ENCODE peak calls at places on chromosomes 4 and X, in five cellular contexts. One of them, this sample, is unnamed.
A peak's percentile ranks its signal among the peaks of the same experiment; 100 is the strongest.

GRCh38 chrX:121122332-121122731 is 74.9 kb downstream of the GLUD2 start:
- DNase-seq in glutamatergic neuron: no peak
- DNase-seq in HTR-8/SVneo: no peak
- DNase-seq in progenitor cell of endocrine pancreas: no peak
- DNase-seq in nephron progenitor cell: no peak
- DNase-seq in this sample: no peak

GRCh38 chr4:101065935-101066485 is 281.3 kb downstream of the PPP3CA start:
- DNase-seq in glutamatergic neuron: no peak
- DNase-seq in HTR-8/SVneo: no peak
- DNase-seq in progenitor cell of endocrine pancreas: no peak
- DNase-seq in nephron progenitor cell: no peak
- DNase-seq in this sample: no peak

GRCh38 chr4:176660561-176660960 is 132.2 kb downstream of the VEGFC start:
- DNase-seq in nephron progenitor cell: no peak
- DNase-seq in HTR-8/SVneo: peak; percentile 32
- DNase-seq in progenitor cell of endocrine pancreas: no peak
- DNase-seq in glutamatergic neuron: no peak
- DNase-seq in this sample: no peak

GRCh38 chr4:110837896-110838450 is 215.1 kb upstream of the PITX2 start:
- DNase-seq in progenitor cell of endocrine pancreas: no peak
- DNase-seq in glutamatergic neuron: no peak
- DNase-seq in nephron progenitor cell: no peak
- DNase-seq in HTR-8/SVneo: no peak
- DNase-seq in this sample: no peak

GRCh38 chr4:175470141-175470540 is 341.9 kb downstream of the GPM6A start:
- DNase-seq in HTR-8/SVneo: peak; percentile 35
- DNase-seq in nephron progenitor cell: no peak
- DNase-seq in progenitor cell of endocrine pancreas: no peak
- DNase-seq in glutamatergic neuron: no peak
- DNase-seq in this sample: no peak

GRCh38 chr4:121156822-121157769 is 7.0 kb downstream of the TNIP3 start:
- DNase-seq in progenitor cell of endocrine pancreas: peak; percentile 25
- DNase-seq in glutamatergic neuron: peak; percentile 71
- DNase-seq in HTR-8/SVneo: peak; percentile 10
- DNase-seq in nephron progenitor cell: peak; percentile 79
- DNase-seq in this sample: no peak

GRCh38 chr4:8131210-8131609 is 27.4 kb downstream of the ABLIM2 start:
- DNase-seq in progenitor cell of endocrine pancreas: no peak
- DNase-seq in HTR-8/SVneo: no peak
- DNase-seq in nephron progenitor cell: no peak
- DNase-seq in glutamatergic neuron: no peak
- DNase-seq in this sample: no peak

GRCh38 chrX:102546818-102547493 is 30.4 kb upstream of the TMSB15A start:
- DNase-seq in glutamatergic neuron: no peak
- DNase-seq in HTR-8/SVneo: no peak
- DNase-seq in nephron progenitor cell: no peak
- DNase-seq in progenitor cell of endocrine pancreas: no peak
- DNase-seq in this sample: no peak

GRCh38 chr4:123939621-123940020 is 543.0 kb downstream of the SPRY1 start:
- DNase-seq in glutamatergic neuron: no peak
- DNase-seq in progenitor cell of endocrine pancreas: no peak
- DNase-seq in HTR-8/SVneo: peak; percentile 74
- DNase-seq in nephron progenitor cell: no peak
- DNase-seq in this sample: no peak

GRCh38 chr4:143270266-143270838 is 66.3 kb upstream of the GAB1 start:
- DNase-seq in progenitor cell of endocrine pancreas: no peak
- DNase-seq in HTR-8/SVneo: no peak
- DNase-seq in glutamatergic neuron: no peak
- DNase-seq in nephron progenitor cell: no peak
- DNase-seq in this sample: no peak

GRCh38 chrX:132463411-132463810 is 25.4 kb downstream of the MBNL3 start:
- DNase-seq in progenitor cell of endocrine pancreas: no peak
- DNase-seq in HTR-8/SVneo: no peak
- DNase-seq in glutamatergic neuron: no peak
- DNase-seq in nephron progenitor cell: peak; percentile 9
- DNase-seq in this sample: no peak

GRCh38 chr4:26723216-26723615 is 137.4 kb upstream of the STIM2 start:
- DNase-seq in nephron progenitor cell: no peak
- DNase-seq in progenitor cell of endocrine pancreas: no peak
- DNase-seq in HTR-8/SVneo: no peak
- DNase-seq in glutamatergic neuron: no peak
- DNase-seq in this sample: no peak

GRCh38 chr4:128727658-128728057 is 81.8 kb upstream of the JADE1 start:
- DNase-seq in progenitor cell of endocrine pancreas: no peak
- DNase-seq in glutamatergic neuron: no peak
- DNase-seq in nephron progenitor cell: no peak
- DNase-seq in HTR-8/SVneo: no peak
- DNase-seq in this sample: no peak

GRCh38 chrX:15594371-15594770 is 6.4 kb downstream of the ACE2 start:
- DNase-seq in nephron progenitor cell: no peak
- DNase-seq in HTR-8/SVneo: no peak
- DNase-seq in progenitor cell of endocrine pancreas: no peak
- DNase-seq in glutamatergic neuron: no peak
- DNase-seq in this sample: no peak

GRCh38 chr4:69649629-69650028 is 3.4 kb downstream of the UGT2A1 start:
- DNase-seq in glutamatergic neuron: no peak
- DNase-seq in HTR-8/SVneo: no peak
- DNase-seq in nephron progenitor cell: no peak
- DNase-seq in progenitor cell of endocrine pancreas: no peak
- DNase-seq in this sample: no peak

GRCh38 chr4:8745828-8746225 is 125.8 kb downstream of the HMX1 start:
- DNase-seq in progenitor cell of endocrine pancreas: no peak
- DNase-seq in HTR-8/SVneo: no peak
- DNase-seq in nephron progenitor cell: no peak
- DNase-seq in glutamatergic neuron: no peak
- DNase-seq in this sample: no peak

GRCh38 chrX:10062352-10062751 is 94.4 kb upstream of the CLCN4 start:
- DNase-seq in HTR-8/SVneo: no peak
- DNase-seq in nephron progenitor cell: no peak
- DNase-seq in progenitor cell of endocrine pancreas: no peak
- DNase-seq in glutamatergic neuron: no peak
- DNase-seq in this sample: no peak

GRCh38 chrX:105816517-105816916 is 5.8 kb upstream of the NRK start:
- DNase-seq in HTR-8/SVneo: no peak
- DNase-seq in nephron progenitor cell: no peak
- DNase-seq in glutamatergic neuron: no peak
- DNase-seq in progenitor cell of endocrine pancreas: no peak
- DNase-seq in this sample: no peak

GRCh38 chr4:147755567-147756295 is 23.8 kb downstream of the ARHGAP10 start:
- DNase-seq in nephron progenitor cell: no peak
- DNase-seq in HTR-8/SVneo: no peak
- DNase-seq in glutamatergic neuron: no peak
- DNase-seq in progenitor cell of endocrine pancreas: no peak
- DNase-seq in this sample: no peak

GRCh38 chrX:8738588-8739189 is 6.8 kb upstream of the ANOS1 start:
- DNase-seq in nephron progenitor cell: peak; percentile 64
- DNase-seq in glutamatergic neuron: peak; percentile 59
- DNase-seq in HTR-8/SVneo: no peak
- DNase-seq in progenitor cell of endocrine pancreas: no peak
- DNase-seq in this sample: peak; percentile 27

GRCh38 chr4:108192056-108192455 is 23.3 kb upstream of the LEF1 start:
- DNase-seq in progenitor cell of endocrine pancreas: no peak
- DNase-seq in glutamatergic neuron: no peak
- DNase-seq in HTR-8/SVneo: no peak
- DNase-seq in nephron progenitor cell: peak; percentile 16
- DNase-seq in this sample: no peak

GRCh38 chr4:8641256-8641655 is 48.7 kb downstream of the CPZ start:
- DNase-seq in HTR-8/SVneo: no peak
- DNase-seq in glutamatergic neuron: no peak
- DNase-seq in progenitor cell of endocrine pancreas: no peak
- DNase-seq in nephron progenitor cell: no peak
- DNase-seq in this sample: no peak

GRCh38 chrX:152637649-152638442 is at the start of gene GABRQ:
- DNase-seq in nephron progenitor cell: peak; percentile 86
- DNase-seq in glutamatergic neuron: peak; percentile 83
- DNase-seq in HTR-8/SVneo: peak; percentile 19
- DNase-seq in progenitor cell of endocrine pancreas: peak; percentile 40
- DNase-seq in this sample: peak; percentile 4

GRCh38 chr4:150117094-150117493 is 38.8 kb downstream of the DCLK2 start:
- DNase-seq in glutamatergic neuron: no peak
- DNase-seq in HTR-8/SVneo: no peak
- DNase-seq in nephron progenitor cell: peak; percentile 3
- DNase-seq in progenitor cell of endocrine pancreas: no peak
- DNase-seq in this sample: no peak

GRCh38 chr4:75637176-75637575 is 6.8 kb upstream of the CDKL2 start:
- DNase-seq in HTR-8/SVneo: no peak
- DNase-seq in nephron progenitor cell: peak; percentile 40
- DNase-seq in progenitor cell of endocrine pancreas: no peak
- DNase-seq in glutamatergic neuron: no peak
- DNase-seq in this sample: no peak

GRCh38 chr4:162838671-162839070 is 328.0 kb downstream of the NAF1 start:
- DNase-seq in HTR-8/SVneo: peak; percentile 8
- DNase-seq in glutamatergic neuron: no peak
- DNase-seq in nephron progenitor cell: no peak
- DNase-seq in progenitor cell of endocrine pancreas: no peak
- DNase-seq in this sample: no peak

GRCh38 chrX:151624677-151625076 is 61.2 kb downstream of the PASD1 start:
- DNase-seq in HTR-8/SVneo: no peak
- DNase-seq in glutamatergic neuron: no peak
- DNase-seq in progenitor cell of endocrine pancreas: no peak
- DNase-seq in nephron progenitor cell: no peak
- DNase-seq in this sample: no peak

GRCh38 chr4:143021384-143021783 is 163.3 kb upstream of the USP38 start:
- DNase-seq in nephron progenitor cell: no peak
- DNase-seq in progenitor cell of endocrine pancreas: no peak
- DNase-seq in glutamatergic neuron: no peak
- DNase-seq in HTR-8/SVneo: no peak
- DNase-seq in this sample: no peak

GRCh38 chrX:86348669-86349068 is 200.4 kb downstream of the DACH2 start:
- DNase-seq in progenitor cell of endocrine pancreas: no peak
- DNase-seq in glutamatergic neuron: peak; percentile 17
- DNase-seq in HTR-8/SVneo: no peak
- DNase-seq in nephron progenitor cell: no peak
- DNase-seq in this sample: no peak

GRCh38 chrX:40975951-40976350 is 109.3 kb upstream of the USP9X start:
- DNase-seq in nephron progenitor cell: no peak
- DNase-seq in progenitor cell of endocrine pancreas: no peak
- DNase-seq in HTR-8/SVneo: no peak
- DNase-seq in glutamatergic neuron: no peak
- DNase-seq in this sample: no peak

GRCh38 chr4:75557696-75558095 is 1.8 kb downstream of the ODAPH start:
- DNase-seq in progenitor cell of endocrine pancreas: no peak
- DNase-seq in nephron progenitor cell: no peak
- DNase-seq in HTR-8/SVneo: no peak
- DNase-seq in glutamatergic neuron: no peak
- DNase-seq in this sample: no peak

GRCh38 chrX:53723381-53723780 is 36.9 kb upstream of the HUWE1 start:
- DNase-seq in progenitor cell of endocrine pancreas: no peak
- DNase-seq in nephron progenitor cell: no peak
- DNase-seq in glutamatergic neuron: no peak
- DNase-seq in HTR-8/SVneo: no peak
- DNase-seq in this sample: no peak

GRCh38 chrX:98405376-98405775 is 1521.7 kb downstream of the RPA4 start:
- DNase-seq in nephron progenitor cell: no peak
- DNase-seq in glutamatergic neuron: no peak
- DNase-seq in progenitor cell of endocrine pancreas: no peak
- DNase-seq in HTR-8/SVneo: no peak
- DNase-seq in this sample: no peak

GRCh38 chr4:147891476-147892115 is 159.7 kb downstream of the ARHGAP10 start:
- DNase-seq in HTR-8/SVneo: no peak
- DNase-seq in nephron progenitor cell: no peak
- DNase-seq in glutamatergic neuron: no peak
- DNase-seq in progenitor cell of endocrine pancreas: no peak
- DNase-seq in this sample: no peak

GRCh38 chrX:17077349-17077748 is 130.9 kb downstream of the REPS2 start:
- DNase-seq in progenitor cell of endocrine pancreas: no peak
- DNase-seq in HTR-8/SVneo: no peak
- DNase-seq in nephron progenitor cell: no peak
- DNase-seq in glutamatergic neuron: no peak
- DNase-seq in this sample: no peak

GRCh38 chrX:48945517-48946348 is 11.7 kb downstream of the OTUD5 start:
- DNase-seq in progenitor cell of endocrine pancreas: no peak
- DNase-seq in glutamatergic neuron: peak; percentile 57
- DNase-seq in nephron progenitor cell: peak; percentile 40
- DNase-seq in HTR-8/SVneo: peak; percentile 22
- DNase-seq in this sample: peak; percentile 19

GRCh38 chrX:57121162-57121741 is at the start of gene SPIN2B:
- DNase-seq in glutamatergic neuron: peak; percentile 82
- DNase-seq in nephron progenitor cell: peak; percentile 76
- DNase-seq in progenitor cell of endocrine pancreas: peak; percentile 64
- DNase-seq in HTR-8/SVneo: peak; percentile 67
- DNase-seq in this sample: peak; percentile 68

GRCh38 chr4:38495481-38495880 is 168.5 kb upstream of the KLF3 start:
- DNase-seq in progenitor cell of endocrine pancreas: no peak
- DNase-seq in HTR-8/SVneo: no peak
- DNase-seq in glutamatergic neuron: no peak
- DNase-seq in nephron progenitor cell: no peak
- DNase-seq in this sample: no peak